ENCODE peak calls at places on chromosomes 1 and 21, in eight cellular contexts. One of them, this sample, is unnamed.

GRCh38 chr1:16080422-16081150 is 7.1 kb upstream of the FAM131C start:
- DNase-seq in pancreas: no peak
- DNase-seq in ascending aorta: no peak
- DNase-seq in brain microvascular endothelial cell: no peak
- DNase-seq in HL-60: no peak
- DNase-seq in GM23338: no peak
- DNase-seq in neural progenitor cell: no peak
- DNase-seq in Peyer's patch: no peak
- DNase-seq in this sample: no peak

GRCh38 chr21:44913425-44914175 is 7.1 kb downstream of the ITGB2 start:
- DNase-seq in neural progenitor cell: no peak
- DNase-seq in pancreas: no peak
- DNase-seq in brain microvascular endothelial cell: no peak
- DNase-seq in GM23338: no peak
- DNase-seq in ascending aorta: no peak
- DNase-seq in Peyer's patch: no peak
- DNase-seq in HL-60: no peak
- DNase-seq in this sample: no peak

GRCh38 chr21:30340714-30341573 is 3.5 kb upstream of the KRTAP27-1 start:
- DNase-seq in brain microvascular endothelial cell: peak
- DNase-seq in GM23338: peak
- DNase-seq in HL-60: no peak
- DNase-seq in Peyer's patch: no peak
- DNase-seq in pancreas: peak
- DNase-seq in ascending aorta: no peak
- DNase-seq in neural progenitor cell: peak
- DNase-seq in this sample: peak

GRCh38 chr1:200351826-200352549 is 57.8 kb downstream of the ZNF281 start:
- DNase-seq in HL-60: peak
- DNase-seq in brain microvascular endothelial cell: peak
- DNase-seq in pancreas: no peak
- DNase-seq in ascending aorta: no peak
- DNase-seq in GM23338: no peak
- DNase-seq in neural progenitor cell: no peak
- DNase-seq in Peyer's patch: no peak
- DNase-seq in this sample: peak

GRCh38 chr1:202861420-202862121 is 27.4 kb downstream of the RABIF start:
- DNase-seq in GM23338: peak
- DNase-seq in ascending aorta: peak
- DNase-seq in HL-60: peak
- DNase-seq in Peyer's patch: peak
- DNase-seq in pancreas: peak
- DNase-seq in brain microvascular endothelial cell: peak
- DNase-seq in neural progenitor cell: peak
- DNase-seq in this sample: peak

GRCh38 chr1:44621841-44622286 is 52.4 kb downstream of the TMEM53 start:
- DNase-seq in GM23338: no peak
- DNase-seq in neural progenitor cell: no peak
- DNase-seq in brain microvascular endothelial cell: no peak
- DNase-seq in HL-60: no peak
- DNase-seq in Peyer's patch: no peak
- DNase-seq in pancreas: no peak
- DNase-seq in ascending aorta: no peak
- DNase-seq in this sample: peak

GRCh38 chr1:229570891-229571516 is 12.5 kb upstream of the ABCB10 start:
- DNase-seq in GM23338: no peak
- DNase-seq in HL-60: no peak
- DNase-seq in ascending aorta: no peak
- DNase-seq in Peyer's patch: no peak
- DNase-seq in neural progenitor cell: no peak
- DNase-seq in pancreas: no peak
- DNase-seq in brain microvascular endothelial cell: no peak
- DNase-seq in this sample: no peak

GRCh38 chr1:30906631-30907389 is 1.7 kb downstream of the SDC3 start:
- DNase-seq in brain microvascular endothelial cell: no peak
- DNase-seq in ascending aorta: no peak
- DNase-seq in neural progenitor cell: no peak
- DNase-seq in Peyer's patch: no peak
- DNase-seq in HL-60: no peak
- DNase-seq in GM23338: no peak
- DNase-seq in pancreas: no peak
- DNase-seq in this sample: no peak

GRCh38 chr1:226525750-226526149 is 22.8 kb upstream of the STUM start:
- DNase-seq in brain microvascular endothelial cell: no peak
- DNase-seq in Peyer's patch: no peak
- DNase-seq in pancreas: no peak
- DNase-seq in neural progenitor cell: no peak
- DNase-seq in GM23338: no peak
- DNase-seq in HL-60: no peak
- DNase-seq in ascending aorta: no peak
- DNase-seq in this sample: no peak

GRCh38 chr1:63713627-63714481 is 60.0 kb upstream of the ROR1 start:
- DNase-seq in ascending aorta: no peak
- DNase-seq in neural progenitor cell: peak
- DNase-seq in pancreas: no peak
- DNase-seq in Peyer's patch: no peak
- DNase-seq in HL-60: no peak
- DNase-seq in GM23338: no peak
- DNase-seq in brain microvascular endothelial cell: peak
- DNase-seq in this sample: peak

GRCh38 chr1:226608699-226609505 is 60.3 kb downstream of the STUM start:
- DNase-seq in brain microvascular endothelial cell: peak
- DNase-seq in ascending aorta: no peak
- DNase-seq in Peyer's patch: peak
- DNase-seq in GM23338: peak
- DNase-seq in neural progenitor cell: peak
- DNase-seq in pancreas: peak
- DNase-seq in HL-60: peak
- DNase-seq in this sample: peak

GRCh38 chr1:54052470-54052933 is 502 bp downstream of the TMEM59 start:
- DNase-seq in ascending aorta: no peak
- DNase-seq in neural progenitor cell: peak
- DNase-seq in pancreas: no peak
- DNase-seq in brain microvascular endothelial cell: peak
- DNase-seq in Peyer's patch: peak
- DNase-seq in GM23338: peak
- DNase-seq in HL-60: peak
- DNase-seq in this sample: peak

GRCh38 chr21:35943752-35944151 is 116.6 kb downstream of the SETD4 start:
- DNase-seq in Peyer's patch: no peak
- DNase-seq in brain microvascular endothelial cell: no peak
- DNase-seq in GM23338: no peak
- DNase-seq in HL-60: no peak
- DNase-seq in neural progenitor cell: no peak
- DNase-seq in ascending aorta: no peak
- DNase-seq in pancreas: no peak
- DNase-seq in this sample: no peak

GRCh38 chr21:44958471-44959191 is 18.8 kb downstream of the SLX9 start:
- DNase-seq in Peyer's patch: peak
- DNase-seq in neural progenitor cell: peak
- DNase-seq in pancreas: no peak
- DNase-seq in brain microvascular endothelial cell: peak
- DNase-seq in ascending aorta: no peak
- DNase-seq in GM23338: no peak
- DNase-seq in HL-60: no peak
- DNase-seq in this sample: peak

GRCh38 chr1:33097137-33097611 is 16.2 kb downstream of the AZIN2 start:
- DNase-seq in ascending aorta: no peak
- DNase-seq in Peyer's patch: no peak
- DNase-seq in pancreas: no peak
- DNase-seq in GM23338: no peak
- DNase-seq in neural progenitor cell: no peak
- DNase-seq in HL-60: no peak
- DNase-seq in brain microvascular endothelial cell: peak
- DNase-seq in this sample: no peak

DNA sequence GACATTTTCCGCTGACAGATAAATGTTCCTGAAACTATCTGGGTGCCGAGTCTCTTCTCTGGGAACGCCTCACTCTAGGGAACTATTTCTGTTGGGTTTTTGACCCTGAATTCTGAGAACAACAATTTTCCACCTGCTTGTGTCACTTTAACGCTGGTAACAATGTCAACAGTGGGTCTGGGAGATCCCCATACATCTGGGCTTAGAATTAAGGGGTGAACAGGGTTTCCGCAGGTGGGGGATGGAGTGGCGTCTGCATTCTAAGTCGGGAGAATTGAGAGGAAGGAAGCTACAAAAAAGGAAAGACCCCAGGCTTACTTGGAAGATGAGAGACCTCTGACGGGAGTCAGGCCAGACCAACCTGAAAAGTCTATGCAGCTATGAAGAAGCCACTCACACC is 8.7 kb downstream of the CD247 start:
- DNase-seq in neural progenitor cell: no peak
- DNase-seq in GM23338: no peak
- DNase-seq in brain microvascular endothelial cell: no peak
- DNase-seq in pancreas: no peak
- DNase-seq in HL-60: no peak
- DNase-seq in Peyer's patch: no peak
- DNase-seq in ascending aorta: no peak
- DNase-seq in this sample: no peak
- H3K4me3 ChIP-seq in neural progenitor cell: no peak
- H3K4me3 ChIP-seq in GM23338: no peak
- H3K4me3 ChIP-seq in brain microvascular endothelial cell: no peak
- H3K4me3 ChIP-seq in pancreas: no peak
- H3K4me3 ChIP-seq in HL-60: no peak
- H3K4me3 ChIP-seq in Peyer's patch: no peak
- H3K4me3 ChIP-seq in ascending aorta: no peak
- H3K4me3 ChIP-seq in this sample: no peak

DNA sequence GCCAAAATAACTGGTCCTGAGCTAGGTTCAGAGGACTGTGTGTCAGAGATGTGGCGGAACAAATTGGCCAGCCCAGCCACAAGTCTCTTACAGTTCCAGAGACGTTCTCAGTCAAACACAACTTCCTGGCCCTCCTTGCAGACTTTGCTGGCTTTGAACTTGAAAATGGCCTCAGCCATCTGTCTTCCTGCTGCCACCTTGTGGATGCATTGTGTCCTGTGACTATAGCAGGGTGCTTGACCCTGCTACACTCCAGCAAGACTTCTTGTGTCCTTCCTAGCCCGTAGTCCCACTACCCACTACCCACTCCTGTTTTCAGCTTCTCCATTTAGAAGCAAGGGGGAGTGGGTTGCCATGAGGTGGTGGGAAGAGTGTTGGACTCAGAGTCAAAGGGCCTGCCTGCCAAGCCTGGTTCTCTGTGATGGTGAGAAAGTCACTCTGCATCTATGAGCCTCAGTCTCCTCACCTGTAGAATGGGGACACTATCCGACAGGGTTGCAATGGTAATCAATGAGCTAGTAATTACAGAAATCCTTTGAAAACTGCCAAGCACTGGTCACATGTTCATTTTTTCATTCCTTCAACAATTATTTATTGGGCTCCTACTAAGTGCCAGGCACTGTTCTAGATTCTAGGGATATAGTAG is 109.9 kb downstream of the IGSF21 start:
- DNase-seq in pancreas: no peak
- DNase-seq in brain microvascular endothelial cell: no peak
- DNase-seq in neural progenitor cell: no peak
- DNase-seq in Peyer's patch: no peak
- DNase-seq in GM23338: peak
- DNase-seq in HL-60: peak
- DNase-seq in ascending aorta: no peak
- DNase-seq in this sample: no peak
- TF ChIP-seq CTCF in pancreas: no peak
- TF ChIP-seq CTCF in brain microvascular endothelial cell: peak
- TF ChIP-seq CTCF in neural progenitor cell: peak
- TF ChIP-seq CTCF in Peyer's patch: peak
- TF ChIP-seq CTCF in GM23338: peak
- TF ChIP-seq CTCF in HL-60: peak
- TF ChIP-seq CTCF in ascending aorta: no peak
- TF ChIP-seq CTCF in this sample: peak

GRCh38 chr1:39926820-39927219 is 25.1 kb upstream of the MYCL start:
- DNase-seq in neural progenitor cell: no peak
- DNase-seq in Peyer's patch: no peak
- DNase-seq in GM23338: no peak
- DNase-seq in HL-60: no peak
- DNase-seq in ascending aorta: no peak
- DNase-seq in brain microvascular endothelial cell: no peak
- DNase-seq in pancreas: no peak
- DNase-seq in this sample: no peak

GRCh38 chr1:39927538-39927937 is 25.8 kb upstream of the MYCL start:
- DNase-seq in brain microvascular endothelial cell: no peak
- DNase-seq in Peyer's patch: no peak
- DNase-seq in ascending aorta: no peak
- DNase-seq in HL-60: no peak
- DNase-seq in pancreas: no peak
- DNase-seq in GM23338: no peak
- DNase-seq in neural progenitor cell: no peak
- DNase-seq in this sample: no peak

GRCh38 chr1:39926343-39926769 is 24.6 kb upstream of the MYCL start:
- DNase-seq in ascending aorta: no peak
- DNase-seq in Peyer's patch: no peak
- DNase-seq in brain microvascular endothelial cell: no peak
- DNase-seq in GM23338: no peak
- DNase-seq in HL-60: peak
- DNase-seq in pancreas: no peak
- DNase-seq in neural progenitor cell: no peak
- DNase-seq in this sample: peak

GRCh38 chr1:39925727-39926342 is 24.1 kb upstream of the MYCL start:
- DNase-seq in GM23338: no peak
- DNase-seq in pancreas: no peak
- DNase-seq in ascending aorta: no peak
- DNase-seq in Peyer's patch: no peak
- DNase-seq in HL-60: peak
- DNase-seq in brain microvascular endothelial cell: no peak
- DNase-seq in neural progenitor cell: no peak
- DNase-seq in this sample: no peak

DNA sequence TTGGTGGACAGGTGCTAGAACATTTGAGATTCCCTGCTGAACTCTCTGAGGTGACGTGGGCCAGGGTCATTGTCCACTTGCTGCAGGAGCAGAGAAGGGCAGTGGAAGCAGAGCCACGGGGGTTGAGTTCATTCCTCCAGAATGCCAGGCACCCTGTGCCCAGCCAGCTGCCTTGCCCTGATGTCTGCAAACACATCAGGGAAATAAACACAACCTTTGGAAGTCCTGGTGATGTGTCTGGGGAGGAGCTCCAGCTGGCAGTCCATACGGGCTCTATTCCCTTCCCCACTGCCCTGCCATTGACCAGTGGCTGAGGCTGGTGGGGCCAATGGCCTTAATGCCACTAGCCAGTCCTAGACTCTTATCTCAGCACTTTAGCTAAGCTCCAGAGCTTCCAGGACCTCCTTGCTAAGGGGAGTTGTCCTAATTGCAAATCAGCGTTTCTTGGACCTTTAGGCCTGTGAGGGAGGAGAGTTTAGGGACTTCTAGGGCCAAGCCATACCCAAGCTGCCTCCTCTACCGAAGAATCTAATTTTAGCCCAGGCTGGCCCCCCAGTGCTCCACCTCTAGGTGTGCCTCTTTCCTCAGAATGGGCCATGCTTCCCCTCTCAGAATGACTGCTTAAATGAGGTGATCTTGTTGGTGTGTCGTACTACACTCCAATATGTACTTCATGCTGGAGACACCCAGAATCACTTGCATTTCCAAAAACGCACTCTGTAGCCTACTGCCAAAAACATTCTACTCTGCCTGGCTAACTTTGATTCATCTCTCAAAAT is 25.9 kb upstream of the MFSD2A start:
- DNase-seq in pancreas: no peak
- DNase-seq in neural progenitor cell: no peak
- DNase-seq in HL-60: no peak
- DNase-seq in ascending aorta: no peak
- DNase-seq in GM23338: no peak
- DNase-seq in Peyer's patch: no peak
- DNase-seq in brain microvascular endothelial cell: no peak
- DNase-seq in this sample: no peak
- H3K4me3 ChIP-seq in pancreas: no peak
- H3K4me3 ChIP-seq in neural progenitor cell: no peak
- H3K4me3 ChIP-seq in HL-60: no peak
- H3K4me3 ChIP-seq in ascending aorta: no peak
- H3K4me3 ChIP-seq in GM23338: no peak
- H3K4me3 ChIP-seq in Peyer's patch: no peak
- H3K4me3 ChIP-seq in brain microvascular endothelial cell: no peak
- H3K4me3 ChIP-seq in this sample: no peak

GRCh38 chr1:173052681-173053196 is 2.0 kb upstream of the TNFSF18 start:
- DNase-seq in ascending aorta: no peak
- DNase-seq in neural progenitor cell: no peak
- DNase-seq in pancreas: no peak
- DNase-seq in brain microvascular endothelial cell: no peak
- DNase-seq in HL-60: no peak
- DNase-seq in GM23338: no peak
- DNase-seq in Peyer's patch: no peak
- DNase-seq in this sample: no peak
- TF ChIP-seq CTCF in ascending aorta: no peak
- TF ChIP-seq CTCF in neural progenitor cell: no peak
- TF ChIP-seq CTCF in pancreas: no peak
- TF ChIP-seq CTCF in brain microvascular endothelial cell: no peak
- TF ChIP-seq CTCF in HL-60: no peak
- TF ChIP-seq CTCF in GM23338: no peak
- TF ChIP-seq CTCF in Peyer's patch: no peak
- TF ChIP-seq CTCF in this sample: no peak

This sample was measured in astrocyte of the spinal cord.